ENCODE peak calls at places on chromosomes 12 and 14, in five cellular contexts. S is stimulated activated naive CD4-positive, alpha-beta T cell; D is HuH-7.5; W is HFFc6; N is activated naive CD4-positive, alpha-beta T cell. K is an unnamed sample.

GRCh38 chr14:24425704-24426103 is 3.8 kb downstream of the CBLN3 start:
- DNase-seq in S (no peak), D (no peak), W (peak), N (no peak), K (no peak)

GRCh38 chr12:52876371-52876770 is 27.6 kb upstream of the KRT78 start:
- DNase-seq in S (no peak), N (no peak), D (no peak), W (no peak), K (no peak)

GRCh38 chr12:51818086-51818485 is 30.4 kb downstream of the FIGNL2 start:
- DNase-seq in W (no peak), S (no peak), D (no peak), N (no peak), K (no peak)

GRCh38 chr14:105203057-105203494 is 22.0 kb upstream of the NUDT14 start:
- DNase-seq in S (no peak), W (peak), D (peak), N (peak), K (peak)

GRCh38 chr12:19003987-19004619 is 125.4 kb upstream of the PLEKHA5 start:
- DNase-seq in N (no peak), W (no peak), D (no peak), S (no peak), K (no peak)

GRCh38 chr12:6552140-6552551 is 3.7 kb downstream of the IFFO1 start:
- DNase-seq in S (no peak), N (no peak), D (no peak), W (no peak), K (no peak)

GRCh38 chr12:122963928-122964240 is 2.4 kb downstream of the ABCB9 start:
- DNase-seq in W (no peak), N (no peak), D (no peak), S (no peak), K (no peak)

GRCh38 chr12:110198386-110198785 is 74.2 kb downstream of the IFT81 start:
- DNase-seq in N (no peak), S (no peak), W (no peak), D (no peak), K (no peak)

GRCh38 chr14:68040633-68041369 is 221.2 kb downstream of the RAD51B start:
- DNase-seq in W (no peak), N (no peak), S (no peak), D (no peak), K (no peak)

GRCh38 chr14:75069811-75070145 is 337 bp downstream of the ZC2HC1C start:
- DNase-seq in S (no peak), N (no peak), W (no peak), D (no peak), K (no peak)

GRCh38 chr14:59055439-59056045 is 132.9 kb upstream of the DAAM1 start:
- DNase-seq in S (no peak), W (peak), N (no peak), D (peak), K (no peak)

GRCh38 chr14:24232645-24233537 is at the start of gene GMPR2:
- DNase-seq in S (no peak), D (peak), W (no peak), N (no peak), K (peak)

GRCh38 chr12:26126340-26127284 is 1.8 kb upstream of the BHLHE41 start:
- DNase-seq in D (peak), W (peak), S (no peak), N (no peak), K (no peak)

GRCh38 chr12:132559652-132560420 is 50.5 kb downstream of the LRCOL1 start:
- DNase-seq in D (peak), W (peak), N (no peak), S (no peak), K (no peak)

GRCh38 chr14:66105819-66106218 is 380.4 kb upstream of the CCDC196 start:
- DNase-seq in D (no peak), N (no peak), S (no peak), W (no peak), K (no peak)

GRCh38 chr12:7134371-7135166 is 4.4 kb downstream of the CLSTN3 start:
- DNase-seq in W (no peak), D (no peak), N (no peak), S (no peak), K (no peak)

GRCh38 chr14:104795468-104795780 is at the start of gene AKT1:
- DNase-seq in N (no peak), W (no peak), D (peak), S (no peak), K (no peak)

GRCh38 chr12:93325855-93326254 is 51.9 kb upstream of the NUDT4 start:
- DNase-seq in D (no peak), W (peak), S (no peak), N (no peak), K (no peak)